ENCODE peak calls at places on chromosomes 1 and 21, in seven cellular contexts. Q, I, U, J, X, L and Y are unnamed samples.

GRCh38 chr1:195591917-195592672 is 1016.1 kb downstream of the KCNT2 start:
- DNase-seq in I (peak; percentile 85), U (no peak), X (no peak), Q (peak; percentile 96), L (no peak), J (peak; percentile 73), Y (no peak)

GRCh38 chr1:227897704-227898438 is 49.9 kb downstream of the WNT9A start:
- DNase-seq in J (no peak), X (no peak), I (no peak), L (peak; percentile 3), Q (no peak), U (no peak), Y (no peak)

GRCh38 chr1:29679828-29680558 is 443.7 kb downstream of the PTPRU start:
- DNase-seq in L (no peak), U (peak; percentile 0), I (no peak), Q (no peak), J (no peak), X (no peak), Y (no peak)

GRCh38 chr1:107954719-107955415 is 10.1 kb downstream of the VAV3 start:
- DNase-seq in X (no peak), I (no peak), J (no peak), L (no peak), U (no peak), Q (no peak), Y (no peak)

GRCh38 chr1:229300099-229300757 is 29.3 kb downstream of the RAB4A start:
- DNase-seq in J (no peak), L (no peak), U (no peak), X (no peak), I (peak; percentile 23), Q (no peak), Y (no peak)

GRCh38 chr1:197620660-197621273 is 154.5 kb downstream of the DENND1B start:
- DNase-seq in I (peak; percentile 2), L (no peak), X (no peak), Q (no peak), U (no peak), J (no peak), Y (no peak)

GRCh38 chr1:203176273-203176672 is 647 bp upstream of the MYBPH start:
- DNase-seq in L (no peak), I (no peak), Q (no peak), J (no peak), X (no peak), U (no peak), Y (no peak)

GRCh38 chr1:33369764-33370163 is 48.9 kb upstream of the A3GALT2 start:
- DNase-seq in X (no peak), U (no peak), J (no peak), L (no peak), Q (no peak), I (no peak), Y (no peak)

GRCh38 chr1:163170975-163171676 is 31.6 kb downstream of the RGS5 start:
- DNase-seq in U (no peak), L (no peak), X (no peak), J (no peak), Q (no peak), I (peak; percentile 64), Y (no peak)

GRCh38 chr1:18890704-18891103 is 11.7 kb downstream of the ALDH4A1 start:
- DNase-seq in L (peak; percentile 27), U (peak; percentile 14), Q (peak; percentile 14), I (no peak), X (no peak), J (no peak), Y (no peak)

GRCh38 chr1:19310720-19311502 is 1.0 kb downstream of the AKR7A2 start:
- DNase-seq in J (no peak), U (no peak), I (no peak), L (peak; percentile 38), Q (no peak), X (no peak), Y (peak; percentile 28)

GRCh38 chr21:29184047-29184446 is 53.6 kb downstream of the MAP3K7CL start:
- DNase-seq in L (no peak), I (no peak), U (no peak), Q (no peak), J (no peak), X (no peak), Y (no peak)

GRCh38 chr1:30324251-30325084 is 398.9 kb downstream of the MATN1 start:
- DNase-seq in J (no peak), U (no peak), X (no peak), Q (no peak), I (no peak), L (no peak), Y (no peak)

GRCh38 chr1:219650880-219651279 is 38.0 kb upstream of the ZC3H11B start:
- DNase-seq in Q (no peak), I (peak; percentile 28), U (no peak), X (no peak), J (no peak), L (no peak), Y (no peak)

GRCh38 chr1:22529901-22530621 is 33.2 kb upstream of the EPHA8 start:
- DNase-seq in L (peak; percentile 15), J (no peak), I (no peak), U (peak; percentile 40), X (no peak), Q (peak; percentile 17), Y (no peak)

GRCh38 chr1:158005249-158005648 is 11.8 kb downstream of the KIRREL1 start:
- DNase-seq in I (no peak), U (no peak), J (no peak), L (no peak), X (no peak), Q (no peak), Y (no peak)

GRCh38 chr21:44520326-44521300 is 19.4 kb downstream of the KRTAP10-1 start:
- DNase-seq in J (no peak), X (no peak), L (no peak), I (no peak), Q (no peak), U (no peak), Y (no peak)

GRCh38 chr1:171350579-171350978 is 36.6 kb downstream of the FMO4 start:
- DNase-seq in Q (no peak), I (no peak), L (no peak), U (no peak), J (no peak), X (no peak), Y (no peak)

GRCh38 chr21:45330075-45330781 is 42.5 kb upstream of the POFUT2 start:
- DNase-seq in U (no peak), L (peak; percentile 79), Q (peak; percentile 46), I (peak; percentile 86), X (no peak), J (peak; percentile 67), Y (no peak)

GRCh38 chr21:27722095-27722494 is 755.2 kb upstream of the ADAMTS5 start:
- DNase-seq in U (no peak), L (no peak), J (no peak), X (no peak), Q (no peak), I (peak; percentile 7), Y (no peak)

GRCh38 chr1:15803380-15803779 is 4.1 kb downstream of the UQCRHL start:
- DNase-seq in I (peak; percentile 59), U (no peak), X (no peak), Q (no peak), L (peak; percentile 39), J (no peak), Y (peak; percentile 42)

GRCh38 chr1:66478116-66478515 is 55.8 kb upstream of the SGIP1 start:
- DNase-seq in Q (peak; percentile 79), U (no peak), J (peak; percentile 92), I (peak; percentile 86), L (no peak), X (no peak), Y (no peak)

GRCh38 chr1:109959632-109959973 is 25.0 kb upstream of the AHCYL1 start:
- DNase-seq in Q (no peak), U (no peak), X (no peak), L (no peak), J (no peak), I (no peak), Y (no peak)
- H3K4me3 ChIP-seq in Q (no peak overlapping the region), U (no peak overlapping the region), X (no peak overlapping the region), L (no peak overlapping the region), J (no peak overlapping the region), I (peak overlapping the region; percentile 34), Y (no peak overlapping the region)

DNA sequence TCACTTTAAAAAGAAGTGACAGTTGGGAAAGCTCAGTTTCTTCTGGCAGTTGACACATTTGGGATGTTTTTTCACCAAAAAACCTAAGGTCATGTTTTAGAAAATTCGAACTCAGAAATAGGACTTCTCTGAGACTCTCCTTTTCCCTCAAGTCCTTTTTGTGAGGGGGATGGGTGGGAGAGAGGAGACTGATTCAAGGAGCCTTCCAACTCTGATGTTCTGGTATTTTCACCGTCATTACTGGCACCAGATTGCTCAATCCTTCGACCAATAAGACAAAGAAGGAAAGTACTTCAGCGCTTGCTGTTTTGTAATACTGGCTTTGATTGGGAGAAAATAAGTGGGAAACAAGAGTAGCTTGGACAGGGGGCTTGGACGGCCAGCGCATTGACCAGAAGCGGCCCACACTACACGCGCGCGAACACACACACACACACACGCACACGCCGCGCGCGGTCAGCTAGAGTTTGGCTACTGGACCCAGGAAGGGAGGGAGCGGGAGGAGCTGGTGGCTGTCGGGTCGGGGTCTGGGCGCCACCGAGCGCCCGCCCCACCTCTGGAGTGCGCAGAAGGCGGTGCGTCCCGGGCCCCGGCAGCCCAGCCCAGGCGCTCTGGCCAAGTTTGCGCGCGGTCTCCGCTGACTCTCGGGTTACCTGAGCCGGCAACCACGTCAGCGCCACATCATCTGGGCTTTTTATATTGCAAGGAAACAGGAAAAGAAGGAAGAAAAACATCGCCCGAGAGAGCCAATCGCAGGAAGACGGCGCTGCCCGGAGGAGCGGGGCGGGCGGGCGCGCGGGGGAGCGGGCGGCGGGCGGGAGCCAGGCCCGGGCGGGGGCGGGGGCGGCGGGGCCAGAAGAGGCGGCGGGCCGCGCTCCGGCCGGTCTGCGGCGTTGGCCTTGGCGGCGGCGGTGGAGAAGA is at the start of gene KCNK1:
- DNase-seq in J (peak; percentile 87), I (peak; percentile 96), U (peak; percentile 43), L (peak; percentile 89), Q (peak; percentile 75), X (no peak), Y (no peak)
- H3K4me3 ChIP-seq in J (peak within 1 kb of the TSS; percentile 81), I (peak within 1 kb of the TSS; percentile 90), U (peak within 1 kb of the TSS; percentile 33), L (peak within 1 kb of the TSS; percentile 71), Q (peak within 1 kb of the TSS; percentile 87), X (no peak within 1 kb of the TSS), Y (no peak within 1 kb of the TSS)

GRCh38 chr21:15367061-15367626 is 302.3 kb upstream of the NRIP1 start:
- DNase-seq in U (no peak), X (no peak), I (no peak), L (no peak), Q (no peak), J (no peak), Y (no peak)

GRCh38 chr21:15365751-15366392 is 301.1 kb upstream of the NRIP1 start:
- DNase-seq in L (no peak), X (no peak), U (no peak), Q (no peak), I (peak; percentile 16), J (no peak), Y (no peak)

GRCh38 chr21:15370576-15370975 is 305.8 kb upstream of the NRIP1 start:
- DNase-seq in U (no peak), X (no peak), L (no peak), I (no peak), Q (no peak), J (no peak), Y (no peak)
- H3K4me3 ChIP-seq in U (no peak overlapping the region), X (no peak overlapping the region), L (no peak overlapping the region), I (no peak overlapping the region), Q (no peak overlapping the region), J (no peak overlapping the region), Y (no peak overlapping the region)

GRCh38 chr1:72355899-72356298 is 73.6 kb upstream of the NEGR1 start:
- DNase-seq in I (no peak), X (no peak), L (no peak), Q (no peak), U (no peak), J (no peak), Y (no peak)

GRCh38 chr1:72362538-72362937 is 80.2 kb upstream of the NEGR1 start:
- DNase-seq in Q (no peak), U (no peak), I (no peak), X (no peak), L (no peak), J (no peak), Y (no peak)

GRCh38 chr1:72357411-72357810 is 75.1 kb upstream of the NEGR1 start:
- DNase-seq in U (no peak), Q (no peak), J (peak; percentile 25), I (peak; percentile 41), L (no peak), X (no peak), Y (no peak)
- H3K4me3 ChIP-seq in U (no peak overlapping the region), Q (no peak overlapping the region), J (no peak overlapping the region), I (no peak overlapping the region), L (no peak overlapping the region), X (no peak overlapping the region), Y (no peak overlapping the region)